ENCODE peak calls at places on chromosomes 7 and 10, in eight cellular contexts. One of them, this sample, is unnamed.

GRCh38 chr7:134702366-134703240 is 56.0 kb downstream of the BPGM start:
- DNase-seq in SK-N-SH: no peak
- DNase-seq in sigmoid colon: no peak
- DNase-seq in spleen: no peak
- DNase-seq in AG04450: no peak
- DNase-seq in A673: no peak
- DNase-seq in CD8-positive, alpha-beta memory T cell: no peak
- DNase-seq in IMR-90: no peak
- DNase-seq in this sample: no peak

GRCh38 chr7:150855046-150855445 is 2.7 kb downstream of the AOC1 start:
- DNase-seq in SK-N-SH: no peak
- DNase-seq in sigmoid colon: peak; percentile 32
- DNase-seq in spleen: no peak
- DNase-seq in AG04450: no peak
- DNase-seq in A673: no peak
- DNase-seq in CD8-positive, alpha-beta memory T cell: no peak
- DNase-seq in IMR-90: no peak
- DNase-seq in this sample: no peak

GRCh38 chr10:28754930-28755718 is 77.8 kb downstream of the BAMBI start:
- DNase-seq in SK-N-SH: no peak
- DNase-seq in sigmoid colon: no peak
- DNase-seq in spleen: no peak
- DNase-seq in AG04450: peak; percentile 16
- DNase-seq in A673: no peak
- DNase-seq in CD8-positive, alpha-beta memory T cell: no peak
- DNase-seq in IMR-90: peak; percentile 67
- DNase-seq in this sample: no peak

GRCh38 chr7:137920637-137921473 is 74.1 kb upstream of the DGKI start:
- DNase-seq in SK-N-SH: no peak
- DNase-seq in sigmoid colon: no peak
- DNase-seq in spleen: no peak
- DNase-seq in AG04450: no peak
- DNase-seq in A673: no peak
- DNase-seq in CD8-positive, alpha-beta memory T cell: no peak
- DNase-seq in IMR-90: peak; percentile 55
- DNase-seq in this sample: no peak

GRCh38 chr7:20858913-20859312 is 72.2 kb upstream of the SP8 start:
- DNase-seq in SK-N-SH: no peak
- DNase-seq in sigmoid colon: no peak
- DNase-seq in spleen: no peak
- DNase-seq in AG04450: no peak
- DNase-seq in A673: no peak
- DNase-seq in CD8-positive, alpha-beta memory T cell: no peak
- DNase-seq in IMR-90: no peak
- DNase-seq in this sample: no peak

GRCh38 chr7:74376256-74377036 is 77.3 kb upstream of the GTF2IRD1 start:
- DNase-seq in SK-N-SH: peak; percentile 39
- DNase-seq in sigmoid colon: no peak
- DNase-seq in spleen: no peak
- DNase-seq in AG04450: no peak
- DNase-seq in A673: no peak
- DNase-seq in CD8-positive, alpha-beta memory T cell: no peak
- DNase-seq in IMR-90: no peak
- DNase-seq in this sample: no peak

GRCh38 chr7:5692845-5693278 is 88.6 kb downstream of the RNF216 start:
- DNase-seq in SK-N-SH: peak; percentile 67
- DNase-seq in sigmoid colon: no peak
- DNase-seq in spleen: no peak
- DNase-seq in AG04450: peak; percentile 67
- DNase-seq in A673: no peak
- DNase-seq in CD8-positive, alpha-beta memory T cell: no peak
- DNase-seq in IMR-90: peak; percentile 82
- DNase-seq in this sample: no peak

GRCh38 chr7:155860840-155861479 is 48.7 kb upstream of the SHH start:
- DNase-seq in SK-N-SH: no peak
- DNase-seq in sigmoid colon: peak; percentile 55
- DNase-seq in spleen: peak; percentile 54
- DNase-seq in AG04450: peak; percentile 36
- DNase-seq in A673: no peak
- DNase-seq in CD8-positive, alpha-beta memory T cell: no peak
- DNase-seq in IMR-90: peak; percentile 64
- DNase-seq in this sample: no peak

GRCh38 chr10:90969148-90969547 is 48.3 kb upstream of the ANKRD1 start:
- DNase-seq in SK-N-SH: no peak
- DNase-seq in sigmoid colon: no peak
- DNase-seq in spleen: no peak
- DNase-seq in AG04450: no peak
- DNase-seq in A673: no peak
- DNase-seq in CD8-positive, alpha-beta memory T cell: no peak
- DNase-seq in IMR-90: no peak
- DNase-seq in this sample: no peak

GRCh38 chr10:91313761-91314520 is 93.5 kb downstream of the PCGF5 start:
- DNase-seq in SK-N-SH: no peak
- DNase-seq in sigmoid colon: no peak
- DNase-seq in spleen: no peak
- DNase-seq in AG04450: peak; percentile 59
- DNase-seq in A673: peak; percentile 29
- DNase-seq in CD8-positive, alpha-beta memory T cell: no peak
- DNase-seq in IMR-90: peak; percentile 96
- DNase-seq in this sample: no peak

GRCh38 chr7:120218702-120219101 is 54.3 kb upstream of the KCND2 start:
- DNase-seq in SK-N-SH: no peak
- DNase-seq in sigmoid colon: peak; percentile 70
- DNase-seq in spleen: no peak
- DNase-seq in AG04450: no peak
- DNase-seq in A673: no peak
- DNase-seq in CD8-positive, alpha-beta memory T cell: no peak
- DNase-seq in IMR-90: peak; percentile 22
- DNase-seq in this sample: no peak

GRCh38 chr10:488933-489215 is 200.6 kb downstream of the DIP2C start:
- DNase-seq in SK-N-SH: no peak
- DNase-seq in sigmoid colon: no peak
- DNase-seq in spleen: peak; percentile 68
- DNase-seq in AG04450: no peak
- DNase-seq in A673: no peak
- DNase-seq in CD8-positive, alpha-beta memory T cell: no peak
- DNase-seq in IMR-90: no peak
- DNase-seq in this sample: no peak

GRCh38 chr7:71511361-71511807 is 379.4 kb downstream of the GALNT17 start:
- DNase-seq in SK-N-SH: no peak
- DNase-seq in sigmoid colon: no peak
- DNase-seq in spleen: no peak
- DNase-seq in AG04450: no peak
- DNase-seq in A673: no peak
- DNase-seq in CD8-positive, alpha-beta memory T cell: no peak
- DNase-seq in IMR-90: no peak
- DNase-seq in this sample: no peak

GRCh38 chr10:35924726-35925125 is 282.6 kb upstream of the FZD8 start:
- DNase-seq in SK-N-SH: no peak
- DNase-seq in sigmoid colon: no peak
- DNase-seq in spleen: no peak
- DNase-seq in AG04450: no peak
- DNase-seq in A673: no peak
- DNase-seq in CD8-positive, alpha-beta memory T cell: no peak
- DNase-seq in IMR-90: no peak
- DNase-seq in this sample: no peak

GRCh38 chr10:43122096-43122495 is 16.1 kb upstream of the CSGALNACT2 start:
- DNase-seq in SK-N-SH: no peak
- DNase-seq in sigmoid colon: no peak
- DNase-seq in spleen: peak; percentile 68
- DNase-seq in AG04450: no peak
- DNase-seq in A673: no peak
- DNase-seq in CD8-positive, alpha-beta memory T cell: no peak
- DNase-seq in IMR-90: no peak
- DNase-seq in this sample: no peak

GRCh38 chr10:6706725-6707124 is 126.6 kb upstream of the PRKCQ start:
- DNase-seq in SK-N-SH: no peak
- DNase-seq in sigmoid colon: no peak
- DNase-seq in spleen: no peak
- DNase-seq in AG04450: no peak
- DNase-seq in A673: no peak
- DNase-seq in CD8-positive, alpha-beta memory T cell: no peak
- DNase-seq in IMR-90: no peak
- DNase-seq in this sample: no peak

GRCh38 chr10:6713716-6714115 is 133.6 kb upstream of the PRKCQ start:
- DNase-seq in SK-N-SH: no peak
- DNase-seq in sigmoid colon: no peak
- DNase-seq in spleen: no peak
- DNase-seq in AG04450: no peak
- DNase-seq in A673: peak; percentile 22
- DNase-seq in CD8-positive, alpha-beta memory T cell: no peak
- DNase-seq in IMR-90: peak; percentile 25
- DNase-seq in this sample: no peak

GRCh38 chr10:6707329-6707728 is 127.3 kb upstream of the PRKCQ start:
- DNase-seq in SK-N-SH: no peak
- DNase-seq in sigmoid colon: no peak
- DNase-seq in spleen: no peak
- DNase-seq in AG04450: no peak
- DNase-seq in A673: no peak
- DNase-seq in CD8-positive, alpha-beta memory T cell: no peak
- DNase-seq in IMR-90: no peak
- DNase-seq in this sample: no peak

GRCh38 chr10:6713120-6713519 is 133.0 kb upstream of the PRKCQ start:
- DNase-seq in SK-N-SH: no peak
- DNase-seq in sigmoid colon: no peak
- DNase-seq in spleen: no peak
- DNase-seq in AG04450: no peak
- DNase-seq in A673: no peak
- DNase-seq in CD8-positive, alpha-beta memory T cell: no peak
- DNase-seq in IMR-90: no peak
- DNase-seq in this sample: no peak

GRCh38 chr10:6711286-6711817 is 131.3 kb upstream of the PRKCQ start:
- DNase-seq in SK-N-SH: peak; percentile 46
- DNase-seq in sigmoid colon: no peak
- DNase-seq in spleen: no peak
- DNase-seq in AG04450: no peak
- DNase-seq in A673: peak; percentile 31
- DNase-seq in CD8-positive, alpha-beta memory T cell: no peak
- DNase-seq in IMR-90: no peak
- DNase-seq in this sample: no peak
- H3K27ac ChIP-seq in SK-N-SH: no peak overlapping the region
- H3K27ac ChIP-seq in sigmoid colon: no peak overlapping the region
- H3K27ac ChIP-seq in spleen: no peak overlapping the region
- H3K27ac ChIP-seq in AG04450: no peak overlapping the region
- H3K27ac ChIP-seq in A673: no peak overlapping the region
- H3K27ac ChIP-seq in CD8-positive, alpha-beta memory T cell: no peak overlapping the region
- H3K27ac ChIP-seq in IMR-90: no peak overlapping the region
- H3K27ac ChIP-seq in this sample: no peak overlapping the region

DNA sequence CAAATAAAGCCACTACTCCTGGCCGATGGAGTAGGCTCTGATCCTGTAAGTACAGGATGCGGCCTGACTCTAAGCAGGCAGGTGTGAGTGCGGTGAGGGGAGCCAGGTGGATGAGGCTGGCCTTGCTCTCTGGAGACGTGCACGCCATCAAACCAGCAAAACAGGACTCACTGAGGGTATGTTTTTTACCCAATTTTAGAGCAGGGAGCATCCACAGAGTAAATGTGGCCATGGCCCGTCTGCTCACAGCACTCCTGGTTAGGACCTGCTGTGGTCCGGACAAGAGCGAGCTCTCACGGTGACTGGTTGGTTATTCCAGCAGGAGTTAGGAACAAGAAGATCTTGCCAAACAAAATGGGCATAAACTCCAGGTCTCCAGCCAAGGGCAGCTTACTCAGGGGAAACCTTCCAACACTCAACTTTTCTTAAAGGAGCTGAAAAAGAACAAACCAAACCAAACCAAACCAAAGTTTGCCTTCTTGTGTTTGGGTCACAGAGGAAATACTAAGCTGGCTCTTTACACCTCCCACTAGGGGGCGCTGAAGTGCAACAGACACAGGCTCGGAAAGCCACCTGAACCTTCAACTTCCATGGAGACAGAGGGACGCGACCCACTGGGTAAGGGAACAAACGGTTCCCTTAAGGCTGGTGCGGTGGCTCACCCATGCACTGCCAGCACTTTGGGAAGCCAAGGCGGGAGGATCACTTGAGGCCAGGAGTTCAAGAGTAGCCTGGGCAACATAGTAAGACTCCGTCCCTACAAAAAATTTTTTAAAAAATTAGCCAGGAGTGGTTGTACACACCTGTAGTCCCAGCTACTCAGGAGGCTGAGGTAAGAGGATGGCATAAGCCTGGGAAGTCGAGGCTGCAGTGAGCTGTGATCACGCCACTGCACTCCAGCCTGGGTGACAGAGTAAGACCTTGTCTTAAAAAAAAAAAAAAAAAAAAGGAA is 122.4 kb downstream of the CLEC2L start:
- DNase-seq in SK-N-SH: peak; percentile 85
- DNase-seq in sigmoid colon: peak; percentile 86
- DNase-seq in spleen: peak; percentile 91
- DNase-seq in AG04450: peak; percentile 36
- DNase-seq in A673: peak; percentile 87
- DNase-seq in CD8-positive, alpha-beta memory T cell: peak; percentile 79
- DNase-seq in IMR-90: peak; percentile 80
- DNase-seq in this sample: peak; percentile 91
- H3K27ac ChIP-seq in SK-N-SH: no peak overlapping the region
- H3K27ac ChIP-seq in sigmoid colon: no peak overlapping the region
- H3K27ac ChIP-seq in spleen: no peak overlapping the region
- H3K27ac ChIP-seq in AG04450: no peak overlapping the region
- H3K27ac ChIP-seq in A673: no peak overlapping the region
- H3K27ac ChIP-seq in CD8-positive, alpha-beta memory T cell: no peak overlapping the region
- H3K27ac ChIP-seq in IMR-90: no peak overlapping the region
- H3K27ac ChIP-seq in this sample: peak overlapping the region; percentile 75

GRCh38 chr7:22879718-22880306 is 57.2 kb upstream of the TOMM7 start:
- DNase-seq in SK-N-SH: no peak
- DNase-seq in sigmoid colon: no peak
- DNase-seq in spleen: no peak
- DNase-seq in AG04450: no peak
- DNase-seq in A673: no peak
- DNase-seq in CD8-positive, alpha-beta memory T cell: no peak
- DNase-seq in IMR-90: no peak
- DNase-seq in this sample: no peak
- H3K27ac ChIP-seq in SK-N-SH: no peak overlapping the region
- H3K27ac ChIP-seq in sigmoid colon: no peak overlapping the region
- H3K27ac ChIP-seq in spleen: no peak overlapping the region
- H3K27ac ChIP-seq in AG04450: no peak overlapping the region
- H3K27ac ChIP-seq in A673: no peak overlapping the region
- H3K27ac ChIP-seq in CD8-positive, alpha-beta memory T cell: no peak overlapping the region
- H3K27ac ChIP-seq in IMR-90: no peak overlapping the region
- H3K27ac ChIP-seq in this sample: no peak overlapping the region

DNA sequence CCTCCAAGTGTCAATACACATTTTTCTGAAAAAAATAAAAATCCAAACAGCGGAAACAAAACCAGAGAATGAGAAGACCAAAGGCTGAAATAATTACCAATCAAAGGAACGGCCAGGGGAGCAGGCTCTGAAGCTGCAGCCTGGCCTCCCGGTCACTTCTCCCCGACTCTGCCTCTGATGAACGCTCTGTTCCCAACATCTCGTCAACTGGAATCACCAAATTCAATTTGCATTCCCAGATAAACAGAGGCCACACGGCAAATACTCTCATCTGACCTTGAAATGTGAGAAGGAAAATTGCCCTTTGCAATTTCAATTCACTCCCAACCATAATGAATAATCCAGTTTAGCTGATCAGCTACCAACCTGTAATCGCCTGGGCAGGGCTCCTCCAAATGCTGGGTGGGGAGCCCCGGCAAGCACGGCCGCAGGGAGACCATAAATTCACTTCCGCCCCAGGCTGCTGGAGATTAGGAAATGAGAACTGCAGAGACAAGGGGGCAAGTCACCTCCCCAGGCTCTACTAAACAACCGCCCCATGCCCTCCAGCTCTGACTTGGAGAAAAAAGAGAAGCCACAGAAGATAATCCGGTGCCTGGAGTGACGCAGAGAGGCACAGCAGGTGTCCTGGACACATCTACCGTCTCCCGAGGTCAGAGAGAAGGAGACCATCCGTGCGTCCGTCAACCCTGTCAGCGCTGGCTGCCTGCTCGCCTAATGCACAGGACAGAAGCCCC is 153.2 kb downstream of the MAD1L1 start:
- DNase-seq in SK-N-SH: peak; percentile 80
- DNase-seq in sigmoid colon: no peak
- DNase-seq in spleen: no peak
- DNase-seq in AG04450: no peak
- DNase-seq in A673: peak; percentile 70
- DNase-seq in CD8-positive, alpha-beta memory T cell: no peak
- DNase-seq in IMR-90: no peak
- DNase-seq in this sample: no peak
- H3K27ac ChIP-seq in SK-N-SH: peak overlapping the region; percentile 78
- H3K27ac ChIP-seq in sigmoid colon: no peak overlapping the region
- H3K27ac ChIP-seq in spleen: no peak overlapping the region
- H3K27ac ChIP-seq in AG04450: no peak overlapping the region
- H3K27ac ChIP-seq in A673: peak overlapping the region; percentile 60
- H3K27ac ChIP-seq in CD8-positive, alpha-beta memory T cell: peak overlapping the region; percentile 43
- H3K27ac ChIP-seq in IMR-90: no peak overlapping the region
- H3K27ac ChIP-seq in this sample: no peak overlapping the region